ENCODE peak calls at places on chromosomes 4 and X, in six cellular contexts. Z is AG20443, B is GM13977, E is foreskin keratinocyte, G is B cell, P is AG04449. H is an unnamed sample.

GRCh38 chrX:155068165-155068564 is 2.8 kb downstream of the CMC4 start:
- DNase-seq in E (peak; percentile 30), P (no peak), B (no peak), Z (peak; percentile 38), G (no peak), H (no peak)

GRCh38 chr4:73676881-73677323 is 56.7 kb upstream of the RASSF6 start:
- DNase-seq in E (peak; percentile 98), Z (no peak), P (no peak), B (no peak), G (no peak), H (peak; percentile 33)

GRCh38 chr4:114184901-114185300 is 205.5 kb upstream of the ARSJ start:
- DNase-seq in Z (no peak), B (no peak), E (no peak), P (no peak), G (no peak), H (no peak)

GRCh38 chrX:55867254-55867653 is 149.7 kb downstream of the RRAGB start:
- DNase-seq in E (peak; percentile 55), Z (no peak), G (no peak), B (peak; percentile 8), P (no peak), H (no peak)

GRCh38 chr4:17997129-17997528 is 24.4 kb downstream of the LCORL start:
- DNase-seq in P (no peak), E (peak; percentile 92), B (no peak), G (no peak), Z (no peak), H (no peak)

GRCh38 chrX:98523026-98523425 is 1639.3 kb downstream of the RPA4 start:
- DNase-seq in P (no peak), E (no peak), G (no peak), B (no peak), Z (no peak), H (no peak)

GRCh38 chr4:156774422-156774821 is 197.2 kb downstream of the PDGFC start:
- DNase-seq in E (peak; percentile 84), Z (peak; percentile 66), G (no peak), P (no peak), B (no peak), H (no peak)

GRCh38 chr4:59247032-59247431 is 1953.1 kb upstream of the ADGRL3 start:
- DNase-seq in G (no peak), E (no peak), P (no peak), B (no peak), Z (no peak), H (peak; percentile 0)